ENCODE peak calls at places on chromosomes 12 and 14, in ten cellular contexts. E is activated T-cell treated with anti-CD3 and anti-CD28 coated beads for 24 hours; Y is glutamatergic neuron; A is HFFc6; K is NCI-H1092 treated with DMSO at 0.1 percent for 48 hours; S is CD8-positive, alpha-beta memory T cell; R is activated T-helper 1 cell treated with anti-CD3 and anti-CD28 coated beads, Interleukin-12 subunit alpha, Interleukin-12 subunit beta, Interleukin-2, Interleukin-4 antibody, amounts not matched to agents 30 ng/mL and 10 ng/mL and 1 ng/mL, durations not matched to agents 14 hours and 24 hours and 36 hours; Z is HTR-8/SVneo; X is EL; H is progenitor cell of endocrine pancreas. O is an unnamed sample.

GRCh38 chr12:93094988-93095737 is 166.1 kb upstream of the EEA1 start:
- DNase-seq in R (no peak), H (no peak), S (no peak), Z (no peak), E (no peak), K (no peak), A (no peak), X (no peak), Y (no peak), O (no peak)

GRCh38 chr12:5622280-5622679 is 190.4 kb downstream of the NTF3 start:
- DNase-seq in A (no peak), S (no peak), K (no peak), X (peak), Z (no peak), R (no peak), H (no peak), Y (no peak), E (no peak), O (no peak)

GRCh38 chr12:106682594-106683234 is 91.8 kb upstream of the RIC8B start:
- DNase-seq in E (no peak), Y (no peak), R (no peak), X (peak), H (no peak), K (no peak), A (peak), S (no peak), Z (peak), O (no peak)

GRCh38 chr12:129520736-129521135 is 383.1 kb downstream of the TMEM132D start:
- DNase-seq in H (no peak), Z (no peak), R (no peak), E (no peak), A (no peak), S (no peak), X (no peak), Y (no peak), K (no peak), O (no peak)

GRCh38 chr12:121443193-121443829 is 43.4 kb downstream of the RNF34 start:
- DNase-seq in Y (peak), A (peak), K (peak), R (peak), X (peak), E (peak), H (peak), Z (peak), S (peak), O (peak)

GRCh38 chr14:92692822-92693226 is 55.6 kb downstream of the LGMN start:
- DNase-seq in K (peak), A (no peak), E (no peak), R (no peak), S (peak), H (no peak), Y (no peak), X (no peak), Z (no peak), O (peak)

GRCh38 chr14:90154110-90154509 is 92.3 kb downstream of the KCNK13 start:
- DNase-seq in E (no peak), X (no peak), A (no peak), K (no peak), H (no peak), R (no peak), Z (no peak), S (no peak), Y (no peak), O (no peak)

GRCh38 chr14:68528031-68528687 is 264.7 kb downstream of the ZFP36L1 start:
- DNase-seq in R (no peak), E (no peak), S (no peak), X (no peak), A (no peak), Y (no peak), K (no peak), Z (no peak), H (no peak), O (no peak)

GRCh38 chr12:52087961-52088820 is 8.7 kb downstream of the SMIM41 start:
- DNase-seq in S (no peak), Z (no peak), E (no peak), H (no peak), A (no peak), X (no peak), R (no peak), K (peak), Y (no peak), O (peak)

GRCh38 chr14:100864960-100865681 is 38.4 kb downstream of the RTL1 start:
- DNase-seq in X (no peak), K (no peak), E (no peak), A (peak), S (no peak), Y (no peak), H (no peak), R (no peak), Z (no peak), O (no peak)

GRCh38 chr14:90532826-90533525 is 136.1 kb downstream of the CALM1 start:
- DNase-seq in X (no peak), R (no peak), S (no peak), A (no peak), K (no peak), Z (no peak), H (no peak), Y (no peak), E (no peak), O (no peak)

GRCh38 chr12:1590083-1590979 is 4.0 kb downstream of the FBXL14 start:
- DNase-seq in S (peak), E (no peak), X (peak), Y (peak), A (no peak), Z (no peak), H (no peak), R (no peak), K (no peak), O (no peak)

GRCh38 chr14:52076334-52076733 is 7.5 kb upstream of the NID2 start:
- DNase-seq in R (no peak), E (no peak), K (no peak), X (peak), S (no peak), Z (no peak), Y (no peak), H (no peak), A (peak), O (no peak)

GRCh38 chr14:55103005-55103640 is 25.9 kb upstream of the LGALS3 start:
- DNase-seq in R (peak), K (no peak), X (peak), A (peak), S (peak), H (peak), Z (peak), E (peak), Y (peak), O (no peak)

GRCh38 chr14:73254247-73255004 is 17.1 kb downstream of the PAPLN start:
- DNase-seq in E (no peak), Z (no peak), S (no peak), R (no peak), A (no peak), H (no peak), X (no peak), Y (no peak), K (no peak), O (no peak)

GRCh38 chr12:57803317-57803893 is 15.1 kb downstream of the AVIL start:
- DNase-seq in H (peak), Z (peak), A (peak), S (peak), K (peak), E (no peak), X (peak), R (peak), Y (peak), O (peak)

GRCh38 chr12:3821441-3821840 is 51.8 kb downstream of the PARP11 start:
- DNase-seq in Y (no peak), H (no peak), A (no peak), K (no peak), X (no peak), R (no peak), S (no peak), Z (no peak), E (no peak), O (no peak)

GRCh38 chr12:12897286-12897685 is 5.9 kb downstream of the GPRC5A start:
- DNase-seq in H (no peak), Y (no peak), K (no peak), E (no peak), Z (no peak), R (no peak), X (no peak), A (no peak), S (no peak), O (no peak)

GRCh38 chr14:33331176-33331949 is 392.7 kb downstream of the NPAS3 start:
- DNase-seq in A (no peak), H (no peak), E (no peak), R (no peak), S (no peak), K (no peak), X (no peak), Z (no peak), Y (no peak), O (no peak)

GRCh38 chr14:63891148-63891964 is 38.6 kb downstream of the SYNE2 start:
- DNase-seq in S (no peak), Y (no peak), H (no peak), Z (no peak), K (peak), X (no peak), R (no peak), A (no peak), E (no peak), O (no peak)

GRCh38 chr14:93114068-93114710 is 1.5 kb downstream of the ITPK1 start:
- DNase-seq in X (no peak), H (no peak), A (no peak), R (no peak), Z (no peak), K (peak), Y (no peak), E (no peak), S (peak), O (no peak)

GRCh38 chr12:113254298-113254697 is 33.0 kb downstream of the TPCN1 start:
- DNase-seq in H (no peak), R (no peak), A (no peak), K (no peak), E (no peak), Z (no peak), Y (no peak), X (no peak), S (no peak), O (no peak)

GRCh38 chr14:98909251-98909944 is 362.6 kb downstream of the BCL11B start:
- DNase-seq in A (peak), Z (no peak), K (no peak), Y (no peak), R (no peak), H (no peak), E (no peak), S (no peak), X (no peak), O (no peak)

GRCh38 chr14:105487449-105487985 is 831 bp downstream of the CRIP1 start:
- DNase-seq in Y (no peak), A (no peak), R (peak), Z (no peak), K (no peak), H (no peak), X (no peak), E (peak), S (peak), O (no peak)

GRCh38 chr12:121532503-121533390 is 48.1 kb downstream of the KDM2B start:
- DNase-seq in E (no peak), X (no peak), Y (no peak), Z (no peak), K (no peak), S (no peak), H (no peak), R (no peak), A (no peak), O (peak)

GRCh38 chr12:52217223-52217622 is 15.8 kb upstream of the KRT7 start:
- DNase-seq in X (no peak), Z (no peak), S (no peak), A (no peak), K (no peak), E (no peak), R (no peak), H (no peak), Y (no peak), O (no peak)

GRCh38 chr12:57255916-57256315 is 4.9 kb upstream of the STAC3 start:
- DNase-seq in Y (no peak), R (no peak), S (no peak), X (no peak), Z (no peak), K (no peak), E (no peak), H (no peak), A (no peak), O (no peak)

GRCh38 chr12:89706551-89707348 is 1.9 kb downstream of the ATP2B1 start:
- DNase-seq in A (no peak), X (peak), H (no peak), R (no peak), E (no peak), Z (no peak), K (peak), Y (no peak), S (no peak), O (peak)

GRCh38 chr12:27970981-27971489 is 1.5 kb downstream of the PTHLH start:
- DNase-seq in Y (no peak), Z (no peak), A (no peak), H (no peak), K (no peak), E (no peak), S (no peak), X (no peak), R (no peak), O (no peak)

GRCh38 chr14:39158222-39158858 is 11.8 kb downstream of the TRAPPC6B start:
- DNase-seq in X (no peak), S (no peak), K (no peak), E (no peak), H (no peak), Y (no peak), A (no peak), Z (no peak), R (no peak), O (no peak)

GRCh38 chr12:12032771-12033588 is 37.8 kb upstream of the BCL2L14 start:
- DNase-seq in H (peak), K (peak), Z (peak), X (peak), A (peak), R (peak), E (peak), Y (peak), S (peak), O (peak)

GRCh38 chr12:109463776-109464175 is 13.3 kb downstream of the KCTD10 start:
- DNase-seq in S (no peak), H (no peak), Y (no peak), E (no peak), A (no peak), R (no peak), K (no peak), X (peak), Z (no peak), O (no peak)

GRCh38 chr12:112190626-112191025 is 65.3 kb downstream of the TRAFD1 start:
- DNase-seq in Y (no peak), K (no peak), X (no peak), R (no peak), A (no peak), Z (no peak), S (no peak), H (no peak), E (no peak), O (no peak)

GRCh38 chr12:2095878-2096277 is 43.1 kb downstream of the CACNA1C start:
- DNase-seq in X (no peak), H (no peak), A (no peak), S (no peak), Z (no peak), E (no peak), R (no peak), Y (no peak), K (no peak), O (no peak)

GRCh38 chr12:52228931-52229330 is 4.1 kb upstream of the KRT7 start:
- DNase-seq in Y (no peak), S (no peak), X (no peak), R (no peak), H (no peak), E (no peak), A (no peak), Z (no peak), K (no peak), O (no peak)

GRCh38 chr12:5784626-5785130 is 160.4 kb downstream of the ANO2 start:
- DNase-seq in E (no peak), X (no peak), H (no peak), K (no peak), Z (no peak), Y (no peak), S (no peak), A (no peak), R (no peak), O (no peak)

GRCh38 chr12:14138495-14138894 is 157.1 kb upstream of the GRIN2B start:
- DNase-seq in Z (peak), E (no peak), R (no peak), S (no peak), H (peak), K (no peak), Y (peak), X (no peak), A (no peak), O (peak)

GRCh38 chr12:115204957-115205754 is 521.2 kb upstream of the TBX3 start:
- DNase-seq in H (no peak), Z (no peak), K (no peak), S (no peak), E (no peak), Y (no peak), X (peak), R (no peak), A (peak), O (no peak)